ENCODE peak calls at places on chromosome 2, in five cellular contexts. D, W, T, O and Z are unnamed samples.
A peak's percentile ranks its signal among the peaks of the same experiment; 100 is the strongest.

GRCh38 chr2:10279946-10280463 is 22.7 kb upstream of the HPCAL1 start:
- DNase-seq in D (no peak), T (no peak), W (no peak), O (no peak), Z (no peak)

GRCh38 chr2:117949800-117950199 is 64.1 kb downstream of the CCDC93 start:
- DNase-seq in W (no peak), O (no peak), T (no peak), D (no peak), Z (no peak)

GRCh38 chr2:211368467-211368866 is 812.1 kb downstream of the CPS1 start:
- DNase-seq in T (no peak), W (no peak), O (no peak), D (no peak), Z (no peak)

GRCh38 chr2:137929504-137929886 is 34.8 kb upstream of the HNMT start:
- DNase-seq in O (no peak), W (no peak), D (no peak), T (no peak), Z (peak; percentile 31)

GRCh38 chr2:192026716-192027109 is 168.0 kb downstream of the TMEFF2 start:
- DNase-seq in T (no peak), O (no peak), D (no peak), W (no peak), Z (no peak)

GRCh38 chr2:127618551-127618950 is 27.4 kb upstream of the GPR17 start:
- DNase-seq in D (no peak), T (no peak), W (no peak), O (no peak), Z (no peak)

GRCh38 chr2:25265022-25265421 is 76.7 kb downstream of the DNMT3A start:
- DNase-seq in D (no peak), O (no peak), W (no peak), T (no peak), Z (no peak)

GRCh38 chr2:231300722-231301076 is 94.8 kb upstream of the B3GNT7 start:
- DNase-seq in D (no peak), W (no peak), O (no peak), T (no peak), Z (no peak)

GRCh38 chr2:175698076-175698475 is 304.0 kb downstream of the LNPK start:
- DNase-seq in D (no peak), T (no peak), W (no peak), O (no peak), Z (no peak)

GRCh38 chr2:101080214-101081068 is 70.7 kb downstream of the TBC1D8 start:
- DNase-seq in W (no peak), T (no peak), O (no peak), D (no peak), Z (no peak)

GRCh38 chr2:235666240-235666781 is 172.5 kb downstream of the AGAP1 start:
- DNase-seq in D (peak; percentile 88), W (peak; percentile 90), T (peak; percentile 65), O (no peak), Z (peak; percentile 93)

GRCh38 chr2:120252207-120253020 is at the start of gene RALB:
- DNase-seq in O (peak; percentile 96), W (peak; percentile 97), T (peak; percentile 99), D (peak; percentile 99), Z (peak; percentile 99)
- H3K4ac ChIP-seq in O (no peak within 1 kb of the TSS), W (peak within 1 kb of the TSS; percentile 82), T (no peak within 1 kb of the TSS), D (no peak within 1 kb of the TSS), Z (no peak within 1 kb of the TSS)

GRCh38 chr2:236777408-236777807 is 207.8 kb downstream of the ACKR3 start:
- DNase-seq in O (no peak), D (no peak), T (no peak), W (no peak), Z (no peak)
- H3K18ac ChIP-seq in O (no peak overlapping the region), D (no peak overlapping the region), T (no peak overlapping the region), W (no peak overlapping the region), Z (no peak overlapping the region)

GRCh38 chr2:6949009-6949351 is 31.8 kb downstream of the RNF144A start:
- DNase-seq in W (no peak), T (no peak), O (no peak), D (no peak), Z (no peak)

GRCh38 chr2:6946722-6947121 is 29.5 kb downstream of the RNF144A start:
- DNase-seq in D (no peak), W (peak; percentile 68), O (no peak), T (no peak), Z (no peak)

GRCh38 chr2:6945821-6946220 is 28.6 kb downstream of the RNF144A start:
- DNase-seq in D (no peak), O (no peak), W (no peak), T (no peak), Z (no peak)

GRCh38 chr2:6951046-6951445 is 33.8 kb downstream of the RNF144A start:
- DNase-seq in T (no peak), D (no peak), W (no peak), O (no peak), Z (no peak)

GRCh38 chr2:6948081-6949008 is 31.1 kb downstream of the RNF144A start:
- DNase-seq in D (no peak), T (no peak), O (no peak), W (no peak), Z (no peak)
- H3K4ac ChIP-seq in D (no peak overlapping the region), T (no peak overlapping the region), O (no peak overlapping the region), W (no peak overlapping the region), Z (no peak overlapping the region)

DNA sequence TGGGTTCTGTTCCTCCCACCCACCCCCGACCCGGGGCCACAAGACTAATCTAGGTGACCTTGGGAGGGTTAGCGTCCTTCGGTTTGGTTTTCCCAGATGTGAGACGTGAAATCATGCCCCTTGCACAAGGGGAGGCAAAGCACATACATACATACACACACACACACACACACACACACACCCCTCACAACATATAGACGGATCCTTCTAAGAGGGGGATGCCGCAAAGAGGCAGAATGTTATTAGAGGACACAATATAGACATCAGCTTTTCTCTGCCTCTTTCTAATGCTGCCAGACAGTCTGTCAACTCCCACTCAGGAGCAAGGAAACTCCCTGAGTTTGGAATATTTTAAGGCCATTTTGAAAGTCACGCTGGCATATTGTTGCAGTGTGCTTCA is 636 bp upstream of the RBMS1 start:
- DNase-seq in D (no peak), W (no peak), T (no peak), O (no peak), Z (no peak)
- H3K18ac ChIP-seq in D (peak overlapping the region; percentile 57), W (peak overlapping the region; percentile 92), T (peak overlapping the region; percentile 24), O (peak overlapping the region; percentile 68), Z (peak overlapping the region; percentile 62)

GRCh38 chr2:148644885-148645134 is 259 bp downstream of the EPC2 start:
- DNase-seq in W (no peak), T (no peak), O (no peak), D (no peak), Z (no peak)
- H3K4ac ChIP-seq in W (peak overlapping the region; percentile 100), T (no peak overlapping the region), O (peak overlapping the region; percentile 98), D (no peak overlapping the region), Z (peak overlapping the region; percentile 93)

DNA sequence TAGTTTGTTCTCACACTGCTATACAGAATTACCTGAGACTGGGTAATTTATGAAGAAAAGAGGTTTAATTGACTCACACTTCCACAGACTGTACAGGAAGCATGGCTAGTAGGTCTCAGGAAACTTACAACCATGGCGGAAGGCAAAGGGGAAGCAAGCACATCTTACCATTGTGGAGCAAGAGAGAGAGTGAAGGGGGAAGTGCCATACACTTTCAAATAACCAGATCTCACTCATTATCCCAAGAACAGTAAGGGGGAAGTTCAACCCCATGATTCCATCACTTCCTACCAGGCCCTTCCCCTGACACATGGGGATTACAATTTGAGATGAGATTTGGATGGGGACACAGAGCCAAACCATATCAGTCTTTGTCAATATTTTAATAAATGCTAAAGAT is 5.0 kb upstream of the CRYGB start:
- DNase-seq in T (no peak), W (no peak), D (no peak), O (no peak), Z (no peak)
- H3K18ac ChIP-seq in T (no peak overlapping the region), W (no peak overlapping the region), D (no peak overlapping the region), O (no peak overlapping the region), Z (no peak overlapping the region)